ENCODE peak calls at places on chromosomes 4 and X, in five cellular contexts. Y, K, H, B and X are unnamed samples.

GRCh38 chr4:978957-979701 is 5.8 kb upstream of the DGKQ start:
- DNase-seq in Y (no peak), K (peak; percentile 79), H (peak; percentile 43), B (no peak), X (no peak)

GRCh38 chrX:101745046-101745445 is 85.4 kb upstream of the ARMCX2 start:
- DNase-seq in Y (no peak), K (no peak), H (no peak), B (no peak), X (no peak)

GRCh38 chr4:110742148-110742547 is 119.3 kb upstream of the PITX2 start:
- DNase-seq in Y (no peak), K (peak; percentile 2), H (peak; percentile 16), B (peak; percentile 7), X (no peak)

GRCh38 chr4:66927937-66928336 is 617.4 kb downstream of the CENPC start:
- DNase-seq in Y (no peak), K (no peak), H (no peak), B (no peak), X (no peak)

GRCh38 chr4:16914208-16914607 is 15.8 kb upstream of the LDB2 start:
- DNase-seq in Y (no peak), K (peak; percentile 26), H (peak; percentile 55), B (no peak), X (no peak)

GRCh38 chr4:56102581-56102980 is 153.8 kb downstream of the CEP135 start:
- DNase-seq in Y (no peak), K (no peak), H (no peak), B (no peak), X (no peak)

GRCh38 chr4:85149656-85150055 is 183.2 kb upstream of the WDFY3 start:
- DNase-seq in Y (no peak), K (peak; percentile 49), H (peak; percentile 27), B (peak; percentile 10), X (no peak)

GRCh38 chrX:53048169-53049126 is at the start of gene GPR173:
- DNase-seq in Y (peak; percentile 63), K (peak; percentile 3), H (peak; percentile 74), B (peak; percentile 37), X (no peak)

GRCh38 chr4:115121351-115122043 is 8.1 kb upstream of the NDST4 start:
- DNase-seq in Y (no peak), K (no peak), H (no peak), B (no peak), X (no peak)